ENCODE peak calls at places on chromosomes 6 and 20, in five cellular contexts. K, S, F, E and D are unnamed samples.

GRCh38 chr6:22448311-22448711 is 121.1 kb upstream of the HDGFL1 start:
- DNase-seq in K (peak; percentile 84), S (no peak), F (no peak), E (no peak), D (no peak)

GRCh38 chr20:45313065-45313695 is 5.1 kb upstream of the MATN4 start:
- DNase-seq in K (no peak), S (no peak), F (no peak), E (peak; percentile 29), D (no peak)

GRCh38 chr6:42100029-42100901 is 42.2 kb downstream of the C6orf132 start:
- DNase-seq in K (peak; percentile 65), S (no peak), F (no peak), E (no peak), D (no peak)

GRCh38 chr6:133017581-133017980 is 203.2 kb downstream of the RPS12 start:
- DNase-seq in K (no peak), S (no peak), F (no peak), E (no peak), D (no peak)

GRCh38 chr20:50133474-50134217 is 19.9 kb downstream of the PEDS1 start:
- DNase-seq in K (no peak), S (no peak), F (no peak), E (no peak), D (no peak)

GRCh38 chr6:34515473-34516387 is 40.4 kb downstream of the SPDEF start:
- DNase-seq in K (no peak), S (no peak), F (no peak), E (peak; percentile 51), D (no peak)

GRCh38 chr6:33583591-33584155 is 3.6 kb upstream of the BAK1 start:
- DNase-seq in K (no peak), S (no peak), F (no peak), E (no peak), D (no peak)

GRCh38 chr6:31899882-31900722 is 1.8 kb downstream of the ZBTB12 start:
- DNase-seq in K (no peak), S (no peak), F (no peak), E (no peak), D (no peak)

GRCh38 chr6:165695736-165696515 is 32.9 kb upstream of the PDE10A start:
- DNase-seq in K (no peak), S (no peak), F (no peak), E (no peak), D (no peak)

GRCh38 chr6:11978169-11978987 is 33.7 kb upstream of the HIVEP1 start:
- DNase-seq in K (no peak), S (no peak), F (no peak), E (no peak), D (no peak)

GRCh38 chr6:17863971-17864754 is 123.3 kb downstream of the KIF13A start:
- DNase-seq in K (peak; percentile 90), S (no peak), F (no peak), E (no peak), D (no peak)

GRCh38 chr6:112223070-112223861 is 31.1 kb downstream of the LAMA4 start:
- DNase-seq in K (peak; percentile 96), S (no peak), F (no peak), E (no peak), D (no peak)

GRCh38 chr6:106637051-106637717 is 7.8 kb downstream of the QRSL1 start:
- DNase-seq in K (no peak), S (no peak), F (no peak), E (no peak), D (no peak)